ENCODE peak calls at places on chromosomes 13 and 19, in nine cellular contexts. W, O, M, Q, L, V, T, A and C are unnamed samples.

GRCh38 chr19:49149652-49150105 is 5.5 kb downstream of the HRC start:
- DNase-seq in L (peak), Q (no peak), T (peak), A (peak), M (peak), W (peak), V (peak), O (peak), C (peak)

GRCh38 chr19:41223431-41224234 is 4.6 kb downstream of the AXL start:
- DNase-seq in A (no peak), L (peak), M (no peak), W (peak), Q (no peak), V (peak), O (peak), T (no peak), C (no peak)

GRCh38 chr19:6071840-6072239 is 38.5 kb downstream of the RFX2 start:
- DNase-seq in O (no peak), L (no peak), Q (no peak), M (no peak), A (no peak), W (no peak), T (no peak), V (no peak), C (no peak)

GRCh38 chr13:35887028-35887666 is 244.0 kb downstream of the DCLK1 start:
- DNase-seq in W (no peak), T (no peak), L (peak), O (no peak), V (no peak), M (no peak), A (no peak), Q (no peak), C (no peak)

GRCh38 chr13:72953391-72953960 is 105.3 kb upstream of the KLF5 start:
- DNase-seq in Q (no peak), W (peak), L (no peak), A (peak), V (no peak), T (no peak), O (no peak), M (peak), C (no peak)

GRCh38 chr19:38649305-38650179 is 2.1 kb downstream of the ACTN4 start:
- DNase-seq in A (peak), V (peak), T (peak), L (no peak), Q (no peak), M (peak), O (no peak), W (peak), C (peak)

GRCh38 chr13:23810842-23811241 is 78.4 kb downstream of the MIPEP start:
- DNase-seq in L (no peak), O (no peak), V (no peak), W (no peak), A (no peak), M (no peak), Q (no peak), T (no peak), C (no peak)

GRCh38 chr19:18171605-18172327 is 1.8 kb upstream of the IFI30 start:
- DNase-seq in O (no peak), Q (no peak), L (no peak), M (no peak), T (no peak), W (no peak), A (no peak), V (no peak), C (no peak)

GRCh38 chr19:13104848-13105646 is 2.4 kb upstream of the LYL1 start:
- DNase-seq in V (no peak), Q (no peak), T (no peak), M (no peak), A (no peak), O (no peak), W (no peak), L (no peak), C (no peak)

GRCh38 chr13:29572575-29572974 is 22.9 kb downstream of the SLC7A1 start:
- DNase-seq in O (no peak), Q (no peak), T (no peak), W (no peak), M (no peak), L (no peak), V (no peak), A (no peak), C (no peak)

GRCh38 chr13:22357132-22357531 is 686.3 kb downstream of the FGF9 start:
- DNase-seq in V (peak), A (no peak), T (no peak), M (no peak), W (no peak), L (no peak), O (no peak), Q (no peak), C (no peak)

GRCh38 chr19:13983213-13983889 is 22.8 kb downstream of the RFX1 start:
- DNase-seq in M (no peak), A (no peak), V (no peak), T (no peak), L (no peak), Q (no peak), O (no peak), W (peak), C (no peak)

GRCh38 chr13:75417006-75417384 is 65.0 kb downstream of the TBC1D4 start:
- DNase-seq in M (no peak), Q (no peak), L (no peak), O (no peak), V (no peak), W (no peak), T (no peak), A (no peak), C (no peak)
- H3K4me3 ChIP-seq in M (no peak), Q (no peak), L (no peak), O (no peak), V (no peak), W (no peak), T (no peak), A (no peak), C (no peak)

GRCh38 chr19:33878912-33879810 is 82.5 kb downstream of the KCTD15 start:
- DNase-seq in T (no peak), Q (no peak), M (no peak), A (peak), W (no peak), L (no peak), O (no peak), V (no peak), C (no peak)
- H3K27ac ChIP-seq in T (no peak), Q (no peak), M (no peak), A (peak), W (no peak), L (no peak), O (no peak), V (peak), C (no peak)

DNA sequence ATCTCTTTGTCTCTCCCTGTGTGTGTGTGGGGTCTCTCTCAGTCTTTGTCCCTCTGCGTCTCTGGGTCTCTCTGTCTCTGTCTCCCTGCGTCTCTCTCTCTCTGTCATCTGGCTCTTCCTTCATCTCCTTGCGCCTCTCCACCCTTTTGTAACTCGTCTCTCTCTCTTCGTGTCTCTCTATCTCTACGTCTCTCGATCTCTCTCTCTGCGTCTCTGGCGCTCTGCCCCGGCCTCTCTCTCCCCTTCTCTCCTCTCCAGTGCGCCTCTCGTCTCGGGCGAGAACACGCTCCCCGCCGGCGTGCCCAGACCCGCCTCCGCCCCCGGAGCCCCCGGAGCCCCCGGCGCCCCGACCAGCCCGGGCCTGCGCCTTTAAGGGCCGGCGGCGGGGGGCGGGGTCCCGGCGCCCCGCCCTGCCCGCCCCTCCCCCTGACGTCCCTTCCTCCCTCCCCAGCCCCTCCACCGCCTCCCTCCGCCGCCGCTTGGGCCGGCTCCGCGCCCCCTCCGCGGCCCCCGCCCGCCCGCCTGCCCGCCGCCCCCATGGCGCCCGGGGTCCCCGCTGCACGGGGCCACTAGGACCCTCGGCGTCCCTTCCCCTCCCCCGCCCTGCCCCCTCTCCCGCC is at the start of gene MARK4:
- DNase-seq in Q (no peak), A (no peak), O (peak), V (peak), W (peak), T (peak), M (peak), L (peak), C (peak)
- TF ChIP-seq POLR2A in Q (no peak), A (no peak), O (no peak), V (no peak), W (peak), T (no peak), M (no peak), L (no peak), C (no peak)

GRCh38 chr13:32212420-32212819 is 102.7 kb downstream of the ZAR1L start:
- DNase-seq in M (no peak), L (no peak), T (no peak), A (no peak), O (peak), W (no peak), Q (no peak), V (no peak), C (no peak)

GRCh38 chr13:32211788-32212187 is 103.4 kb downstream of the ZAR1L start:
- DNase-seq in T (no peak), M (no peak), O (peak), V (peak), L (no peak), W (no peak), A (no peak), Q (no peak), C (no peak)

GRCh38 chr13:32210081-32210480 is 105.1 kb downstream of the ZAR1L start:
- DNase-seq in L (no peak), A (no peak), Q (no peak), T (no peak), M (no peak), V (no peak), W (no peak), O (no peak), C (no peak)

GRCh38 chr13:32216281-32216680 is 98.9 kb downstream of the ZAR1L start:
- DNase-seq in L (no peak), V (no peak), A (no peak), T (no peak), M (no peak), W (no peak), O (no peak), Q (no peak), C (no peak)

GRCh38 chr13:32214073-32214472 is 101.1 kb downstream of the ZAR1L start:
- DNase-seq in W (no peak), Q (no peak), V (no peak), T (no peak), M (no peak), L (no peak), A (no peak), O (no peak), C (no peak)
- H3K4me3 ChIP-seq in W (no peak), Q (no peak), V (no peak), T (no peak), M (no peak), L (no peak), A (no peak), O (no peak), C (no peak)